ENCODE peak calls at places on chromosome 19, in five cellular contexts. C is neural progenitor cell, S is A549, J is upper lobe of right lung, M is left ventricle myocardium inferior. X is an unnamed sample.
A peak's percentile ranks its signal among the peaks of the same experiment; 100 is the strongest.

GRCh38 chr19:10520652-10521318 is 3.5 kb upstream of the S1PR5 start:
- DNase-seq in C (no peak), S (no peak), J (no peak), M (no peak), X (no peak)

GRCh38 chr19:48681127-48681470 is 8.3 kb upstream of the NTN5 start:
- DNase-seq in C (no peak), S (no peak), J (no peak), M (no peak), X (no peak)

GRCh38 chr19:50506700-50507099 is 4.3 kb downstream of the JOSD2 start:
- DNase-seq in C (no peak), S (no peak), J (no peak), M (no peak), X (no peak)

GRCh38 chr19:6459356-6460098 is at the start of gene SLC25A23:
- DNase-seq in C (peak; percentile 89), S (peak; percentile 76), J (peak; percentile 89), M (peak; percentile 75), X (no peak)

GRCh38 chr19:54388001-54388802 is 23.5 kb upstream of the LAIR1 start:
- DNase-seq in C (no peak), S (no peak), J (peak; percentile 69), M (peak; percentile 26), X (no peak)

GRCh38 chr19:43934055-43934984 is 762 bp downstream of the ZNF45 start:
- DNase-seq in C (peak; percentile 4), S (peak; percentile 28), J (no peak), M (no peak), X (no peak)

GRCh38 chr19:13537454-13537853 is 31.2 kb upstream of the CACNA1A start:
- DNase-seq in C (peak; percentile 44), S (no peak), J (no peak), M (no peak), X (no peak)

GRCh38 chr19:18762125-18763023 is 28.7 kb downstream of the COMP start:
- DNase-seq in C (no peak), S (no peak), J (peak; percentile 94), M (peak; percentile 64), X (no peak)

GRCh38 chr19:4567584-4568071 is 8.1 kb upstream of the SEMA6B start:
- DNase-seq in C (peak; percentile 71), S (peak; percentile 80), J (peak; percentile 84), M (peak; percentile 69), X (no peak)

GRCh38 chr19:45677351-45678230 is 9.6 kb downstream of the GIPR start:
- DNase-seq in C (peak; percentile 94), S (peak; percentile 97), J (peak; percentile 95), M (peak; percentile 53), X (no peak)

DNA sequence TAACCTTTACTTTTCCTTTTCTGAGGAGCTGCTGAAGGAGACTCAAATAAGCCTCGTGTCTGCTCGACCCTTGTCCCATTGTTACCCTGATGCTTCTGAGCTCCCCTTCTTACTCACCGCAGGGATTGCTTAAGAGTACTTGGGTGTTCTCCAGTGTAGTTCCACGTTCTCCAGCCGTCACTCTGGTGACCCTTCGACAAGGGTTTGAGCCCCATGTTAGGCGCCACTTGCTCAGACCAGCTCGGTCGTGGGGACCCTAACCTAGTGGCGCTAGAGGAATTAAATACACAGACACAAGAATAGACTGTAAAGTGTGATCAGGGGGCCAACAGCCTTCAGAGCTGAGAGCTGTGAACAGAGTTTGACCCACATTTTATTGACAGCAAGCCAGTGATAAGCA is 10.3 kb downstream of the ZNF480 start:
- DNase-seq in C (peak; percentile 16), S (peak; percentile 72), J (no peak), M (no peak), X (no peak)
- H3K9me3 ChIP-seq in C (peaks cover 24% of the 10 kb centered on the region), S (peaks cover 90% of the 10 kb centered on the region), J (peaks cover 47% of the 10 kb centered on the region), M (peaks cover 97% of the 10 kb centered on the region), X (peaks cover 96% of the 10 kb centered on the region)

DNA sequence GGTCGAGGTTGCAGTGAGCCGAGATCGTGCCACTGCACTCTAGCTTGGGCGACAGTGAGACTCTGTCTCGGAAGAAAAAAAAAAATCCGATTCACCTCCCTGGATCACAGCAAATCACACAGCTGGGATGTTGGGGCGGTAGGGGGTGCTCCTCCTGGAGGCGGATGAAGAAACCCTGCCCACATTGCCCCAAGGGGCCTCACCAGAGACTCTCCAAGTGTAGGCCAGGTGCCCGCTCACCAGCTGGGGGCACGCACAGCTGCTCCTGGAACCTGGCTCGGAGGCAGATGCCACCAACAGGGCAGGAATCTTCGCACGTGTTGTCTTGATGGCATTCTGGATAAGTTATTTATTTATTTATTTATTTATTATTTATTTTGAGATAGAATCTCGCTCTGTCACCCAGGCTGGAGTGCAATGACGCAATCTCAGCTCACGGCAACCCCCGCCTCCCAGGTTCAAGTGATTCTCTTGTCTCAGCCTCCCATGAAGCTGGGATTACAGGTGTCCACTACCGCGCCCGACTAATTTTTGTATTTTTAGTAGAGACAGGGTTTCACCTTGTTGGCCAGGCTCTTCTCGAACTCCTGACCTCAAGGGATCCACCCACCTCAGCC is 3.1 kb downstream of the UQCR11 start:
- DNase-seq in C (no peak), S (no peak), J (no peak), M (no peak), X (no peak)
- TF ChIP-seq CTCF in C (no peak), S (no peak), J (no peak), M (no peak), X (no peak)

DNA sequence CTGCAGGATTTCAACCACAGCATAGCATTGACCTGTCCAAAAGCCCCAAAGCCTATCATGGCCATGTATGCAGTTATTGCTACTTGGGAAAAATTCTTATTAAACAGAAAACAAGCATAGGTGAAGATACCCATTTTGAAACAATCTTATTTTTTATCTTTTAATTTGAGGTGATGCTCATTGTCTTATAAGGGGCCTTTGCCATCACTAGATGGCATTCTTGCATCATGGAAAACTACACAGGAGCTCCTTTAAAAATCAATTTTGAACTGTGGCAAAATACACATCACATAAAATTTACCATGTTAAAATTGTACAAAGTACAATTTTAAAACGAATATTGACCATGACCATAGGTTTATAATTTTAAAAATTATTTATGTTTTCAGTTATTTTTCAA is 38.9 kb upstream of the ZNF835 start:
- DNase-seq in C (no peak), S (no peak), J (no peak), M (no peak), X (no peak)
- H3K9me3 ChIP-seq in C (peaks cover 13% of the 10 kb centered on the region), S (peaks cover 57% of the 10 kb centered on the region), J (no peaks in the 10 kb centered on the region), M (no peaks in the 10 kb centered on the region), X (no peaks in the 10 kb centered on the region)

DNA sequence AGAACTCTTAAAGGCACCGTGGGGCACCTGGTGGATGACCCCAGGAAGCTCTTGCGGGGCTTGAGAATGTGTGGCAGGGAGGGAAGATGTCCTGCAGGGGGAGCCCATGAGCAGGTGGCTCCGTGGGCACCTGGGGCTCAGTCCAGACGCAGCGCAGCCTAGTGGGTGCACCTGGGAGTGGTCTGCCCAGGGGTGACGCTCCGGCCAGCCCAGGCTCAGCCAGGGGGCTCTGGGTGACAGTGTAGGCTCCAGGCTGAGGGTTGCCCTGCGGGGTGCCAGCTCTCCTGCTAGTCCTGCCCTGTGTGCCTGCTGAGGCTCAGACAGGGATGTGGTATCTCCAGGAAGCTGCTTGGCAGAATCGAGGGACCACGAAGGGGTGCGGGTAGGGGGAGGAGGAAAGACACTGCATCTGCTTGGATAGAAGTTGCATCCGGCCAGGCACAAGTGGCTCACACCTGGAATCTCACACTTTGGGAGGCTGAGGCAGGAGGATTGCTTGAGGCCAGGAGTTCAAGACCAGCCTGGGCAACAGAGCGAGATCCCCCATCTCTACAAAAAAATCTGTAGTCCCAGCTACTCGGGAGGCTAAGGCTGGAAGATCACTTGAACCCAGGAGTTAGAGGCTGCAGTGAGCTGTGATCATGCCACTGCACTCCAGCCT is 15.0 kb upstream of the PGLS start:
- DNase-seq in C (peak; percentile 83), S (peak; percentile 84), J (peak; percentile 89), M (peak; percentile 63), X (no peak)
- TF ChIP-seq CTCF in C (peak; percentile 73), S (peak; percentile 80), J (peak; percentile 83), M (peak; percentile 85), X (peak; percentile 80)